ENCODE peak calls at places on chromosomes 4 and X, in four cellular contexts. One of them, this sample, is unnamed.

GRCh38 chr4:130478406-130478805 is 1382.5 kb downstream of the C4orf33 start:
- DNase-seq in tibial nerve: no peak
- DNase-seq in lung: no peak
- DNase-seq in testis: no peak
- DNase-seq in this sample: no peak

GRCh38 chr4:56743550-56743949 is 62.5 kb upstream of the HOPX start:
- DNase-seq in tibial nerve: no peak
- DNase-seq in lung: no peak
- DNase-seq in testis: no peak
- DNase-seq in this sample: no peak

GRCh38 chr4:41709844-41710481 is 38.6 kb downstream of the PHOX2B start:
- DNase-seq in tibial nerve: no peak
- DNase-seq in lung: no peak
- DNase-seq in testis: no peak
- DNase-seq in this sample: no peak

GRCh38 chrX:63513825-63514574 is 162.9 kb upstream of the SPIN4 start:
- DNase-seq in tibial nerve: peak; percentile 18
- DNase-seq in lung: no peak
- DNase-seq in testis: peak; percentile 14
- DNase-seq in this sample: no peak

GRCh38 chr4:56958111-56958517 is 19.3 kb downstream of the NOA1 start:
- DNase-seq in tibial nerve: peak; percentile 87
- DNase-seq in lung: peak; percentile 74
- DNase-seq in testis: peak; percentile 70
- DNase-seq in this sample: peak; percentile 90

GRCh38 chr4:87851332-87851731 is 18.6 kb downstream of the MEPE start:
- DNase-seq in tibial nerve: peak; percentile 30
- DNase-seq in lung: no peak
- DNase-seq in testis: no peak
- DNase-seq in this sample: no peak

GRCh38 chr4:76620723-76621463 is 185.9 kb downstream of the SHROOM3 start:
- DNase-seq in tibial nerve: no peak
- DNase-seq in lung: no peak
- DNase-seq in testis: no peak
- DNase-seq in this sample: no peak

GRCh38 chr4:36348403-36348938 is 67.1 kb downstream of the DTHD1 start:
- DNase-seq in tibial nerve: no peak
- DNase-seq in lung: no peak
- DNase-seq in testis: no peak
- DNase-seq in this sample: no peak

GRCh38 chr4:81062001-81062400 is 31.5 kb downstream of the BMP3 start:
- DNase-seq in tibial nerve: no peak
- DNase-seq in lung: no peak
- DNase-seq in testis: no peak
- DNase-seq in this sample: no peak

GRCh38 chr4:147933316-147933715 is 201.4 kb downstream of the ARHGAP10 start:
- DNase-seq in tibial nerve: no peak
- DNase-seq in lung: no peak
- DNase-seq in testis: no peak
- DNase-seq in this sample: no peak

GRCh38 chr4:19944806-19945205 is 306.9 kb upstream of the SLIT2 start:
- DNase-seq in tibial nerve: peak; percentile 5
- DNase-seq in lung: no peak
- DNase-seq in testis: no peak
- DNase-seq in this sample: no peak

GRCh38 chrX:93673869-93674271 is at the start of gene FAM133A:
- DNase-seq in tibial nerve: peak; percentile 4
- DNase-seq in lung: no peak
- DNase-seq in testis: peak; percentile 50
- DNase-seq in this sample: no peak

GRCh38 chr4:105641876-105642275 is 66.6 kb downstream of the INTS12 start:
- DNase-seq in tibial nerve: no peak
- DNase-seq in lung: no peak
- DNase-seq in testis: no peak
- DNase-seq in this sample: no peak

GRCh38 chrX:102863735-102864134 is 73.3 kb upstream of the RAB40AL start:
- DNase-seq in tibial nerve: peak; percentile 92
- DNase-seq in lung: peak; percentile 82
- DNase-seq in testis: peak; percentile 86
- DNase-seq in this sample: peak; percentile 88

GRCh38 chr4:61938250-61938846 is 738.2 kb downstream of the ADGRL3 start:
- DNase-seq in tibial nerve: no peak
- DNase-seq in lung: no peak
- DNase-seq in testis: no peak
- DNase-seq in this sample: no peak

DNA sequence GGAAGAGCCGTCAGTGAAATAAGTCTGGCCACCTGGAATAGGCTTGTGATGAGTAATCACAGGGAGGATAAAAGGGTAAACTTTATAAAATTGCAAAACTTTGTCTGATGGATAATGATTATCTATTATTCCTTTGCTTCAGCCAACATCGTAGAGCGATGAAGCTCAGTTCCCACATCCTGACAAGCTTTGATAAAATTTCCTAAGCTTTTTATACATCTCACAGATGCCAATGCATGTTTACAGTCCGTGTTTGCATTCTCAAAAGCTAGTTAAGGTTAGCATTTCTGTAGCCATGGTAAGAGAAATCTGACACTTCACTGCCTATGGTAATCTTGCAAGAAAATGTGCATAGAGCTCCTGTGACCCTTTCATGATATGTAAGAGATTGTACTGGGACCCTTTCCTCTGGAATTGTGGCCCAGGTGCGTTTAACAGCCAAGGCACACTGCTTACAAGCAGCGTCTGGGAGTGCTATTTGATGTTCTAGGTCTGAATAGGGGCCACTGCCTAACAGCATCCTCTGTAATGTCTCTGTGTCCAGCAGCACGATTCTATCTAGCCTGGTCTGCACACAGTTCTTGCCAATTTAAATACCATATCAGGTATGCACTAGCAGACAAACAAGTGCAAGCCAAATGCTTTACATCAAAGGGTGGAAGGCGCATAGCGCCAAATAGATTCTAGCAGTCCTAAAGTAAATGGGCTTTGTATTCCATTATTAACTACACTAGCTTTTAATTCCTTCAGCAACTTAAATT is 15.6 kb upstream of the UGDH start:
- DNase-seq in tibial nerve: no peak
- DNase-seq in lung: no peak
- DNase-seq in testis: no peak
- DNase-seq in this sample: no peak
- H3K27ac ChIP-seq in tibial nerve: no peak overlapping the region
- H3K27ac ChIP-seq in lung: no peak overlapping the region
- H3K27ac ChIP-seq in testis: no peak overlapping the region
- H3K27ac ChIP-seq in this sample: no peak overlapping the region

GRCh38 chr4:32119907-32120306 is 1399.7 kb downstream of the PCDH7 start:
- DNase-seq in tibial nerve: no peak
- DNase-seq in lung: no peak
- DNase-seq in testis: no peak
- DNase-seq in this sample: no peak

GRCh38 chr4:32112891-32113290 is 1392.7 kb downstream of the PCDH7 start:
- DNase-seq in tibial nerve: no peak
- DNase-seq in lung: no peak
- DNase-seq in testis: no peak
- DNase-seq in this sample: no peak

DNA sequence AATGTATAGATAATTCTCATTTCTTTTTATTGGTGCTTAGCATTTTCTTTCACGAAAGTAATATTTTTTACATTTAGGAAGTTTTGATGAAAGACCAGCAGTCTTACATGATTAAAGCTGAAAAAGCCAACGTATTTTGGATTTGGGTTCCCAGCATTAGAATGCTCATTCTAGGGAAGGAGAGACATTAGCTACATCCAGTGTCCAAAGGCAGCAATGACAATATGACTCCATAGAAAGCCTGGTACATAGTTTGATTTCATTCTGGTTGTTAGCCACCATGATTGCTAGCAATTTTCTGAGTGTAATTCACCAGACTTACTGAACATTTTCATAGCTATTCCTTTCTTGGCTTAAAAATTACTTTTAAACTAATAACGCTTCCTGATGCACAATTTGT is 1397.5 kb downstream of the PCDH7 start:
- DNase-seq in tibial nerve: no peak
- DNase-seq in lung: no peak
- DNase-seq in testis: no peak
- DNase-seq in this sample: no peak
- TF ChIP-seq CTCF in tibial nerve: no peak
- TF ChIP-seq CTCF in lung: no peak
- TF ChIP-seq CTCF in testis: no peak
- TF ChIP-seq CTCF in this sample: no peak

GRCh38 chr4:69689530-69690111 is 36.6 kb upstream of the UGT2A1 start:
- DNase-seq in tibial nerve: peak; percentile 32
- DNase-seq in lung: no peak
- DNase-seq in testis: no peak
- DNase-seq in this sample: no peak

DNA sequence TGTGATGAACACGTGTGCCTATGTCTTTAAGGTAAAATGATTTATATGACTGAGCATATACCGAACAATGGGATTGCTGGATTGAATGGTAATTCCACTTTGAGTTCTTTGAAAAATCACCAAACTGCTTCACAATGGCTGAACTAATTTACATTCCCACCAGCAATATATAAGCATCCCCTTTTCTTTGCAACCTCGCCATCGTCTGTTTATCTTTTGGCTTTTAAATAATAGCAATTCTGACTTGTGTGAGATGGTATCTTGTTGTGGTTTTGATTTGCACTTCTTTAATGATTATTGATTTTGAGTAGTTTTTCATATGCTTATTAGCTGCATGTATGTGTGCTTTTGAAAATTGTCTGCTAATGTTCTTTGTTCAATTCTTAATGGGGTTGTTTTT is 31.8 kb upstream of the UGT2A1 start:
- DNase-seq in tibial nerve: no peak
- DNase-seq in lung: no peak
- DNase-seq in testis: no peak
- DNase-seq in this sample: no peak
- H3K36me3 ChIP-seq in tibial nerve: no peaks in the 10 kb centered on the region
- H3K36me3 ChIP-seq in lung: no peaks in the 10 kb centered on the region
- H3K36me3 ChIP-seq in testis: no peaks in the 10 kb centered on the region
- H3K36me3 ChIP-seq in this sample: no peaks in the 10 kb centered on the region

DNA sequence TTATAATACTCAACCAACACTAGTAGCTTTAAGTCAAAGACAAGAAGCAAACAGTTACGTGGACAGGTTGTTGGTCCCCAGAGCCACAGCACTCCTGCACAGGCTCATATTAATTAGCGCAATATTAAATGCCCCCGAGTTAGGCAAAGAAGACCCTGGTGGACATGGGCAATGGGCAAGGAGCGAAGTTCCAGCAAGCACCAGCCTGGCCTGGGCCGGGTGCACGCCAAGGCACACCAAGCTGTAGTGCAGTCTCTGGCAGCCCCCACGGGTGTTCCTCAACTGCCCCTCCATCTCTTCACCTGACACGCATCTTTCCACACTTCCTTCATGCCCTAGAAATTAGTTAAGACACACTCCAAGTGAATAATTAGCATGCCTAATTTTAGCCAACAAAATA is 20.1 kb downstream of the FAT1 start:
- DNase-seq in tibial nerve: no peak
- DNase-seq in lung: no peak
- DNase-seq in testis: no peak
- DNase-seq in this sample: no peak
- H3K27ac ChIP-seq in tibial nerve: no peak overlapping the region
- H3K27ac ChIP-seq in lung: no peak overlapping the region
- H3K27ac ChIP-seq in testis: peak overlapping the region; percentile 88
- H3K27ac ChIP-seq in this sample: no peak overlapping the region

DNA sequence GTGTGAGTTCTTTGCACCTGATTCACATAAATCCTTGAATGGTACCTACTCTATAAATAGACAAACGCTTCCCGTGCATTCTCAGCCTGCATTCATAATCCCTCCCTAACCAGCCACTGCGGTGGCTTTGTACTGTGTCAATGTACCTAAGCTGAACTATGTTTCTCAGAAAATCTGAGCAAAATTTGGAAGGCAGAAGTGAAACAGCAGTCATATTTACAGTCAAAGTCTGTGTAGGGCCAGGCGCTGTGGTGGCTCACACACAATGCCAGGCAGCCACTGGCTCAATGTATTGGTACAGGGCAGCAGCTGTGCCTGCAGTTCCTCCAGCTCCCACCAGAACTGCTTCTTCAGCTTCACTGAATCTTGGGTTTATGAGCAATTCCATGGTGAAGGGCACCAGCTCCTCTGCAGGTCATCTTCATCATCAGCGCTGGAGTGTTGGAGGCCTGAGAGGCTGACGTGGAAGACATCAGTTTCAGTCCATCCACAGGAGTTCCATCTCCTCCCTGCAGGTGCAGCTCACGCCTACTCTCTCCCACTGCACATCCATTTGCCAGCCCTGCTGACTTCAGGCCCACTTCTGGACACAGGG is 32.3 kb upstream of the IRF2 start:
- DNase-seq in tibial nerve: no peak
- DNase-seq in lung: no peak
- DNase-seq in testis: peak; percentile 20
- DNase-seq in this sample: no peak
- TF ChIP-seq CTCF in tibial nerve: no peak
- TF ChIP-seq CTCF in lung: no peak
- TF ChIP-seq CTCF in testis: no peak
- TF ChIP-seq CTCF in this sample: no peak

GRCh38 chr4:1223841-1224809 is 24.8 kb downstream of the CTBP1 start:
- DNase-seq in tibial nerve: no peak
- DNase-seq in lung: no peak
- DNase-seq in testis: no peak
- DNase-seq in this sample: no peak
- H3K36me3 ChIP-seq in tibial nerve: peaks cover 23% of the 10 kb centered on the region
- H3K36me3 ChIP-seq in lung: peaks cover 79% of the 10 kb centered on the region
- H3K36me3 ChIP-seq in testis: no peaks in the 10 kb centered on the region
- H3K36me3 ChIP-seq in this sample: peaks cover 36% of the 10 kb centered on the region

GRCh38 chr4:184408711-184409081 is 65.7 kb downstream of the IRF2 start:
- DNase-seq in tibial nerve: no peak
- DNase-seq in lung: no peak
- DNase-seq in testis: no peak
- DNase-seq in this sample: peak; percentile 71

GRCh38 chr4:184409502-184409901 is 64.8 kb downstream of the IRF2 start:
- DNase-seq in tibial nerve: no peak
- DNase-seq in lung: no peak
- DNase-seq in testis: no peak
- DNase-seq in this sample: no peak

GRCh38 chr4:184409911-184410692 is 64.2 kb downstream of the IRF2 start:
- DNase-seq in tibial nerve: no peak
- DNase-seq in lung: no peak
- DNase-seq in testis: no peak
- DNase-seq in this sample: no peak

GRCh38 chr4:184406915-184407314 is 67.4 kb downstream of the IRF2 start:
- DNase-seq in tibial nerve: peak; percentile 43
- DNase-seq in lung: no peak
- DNase-seq in testis: peak; percentile 55
- DNase-seq in this sample: no peak

GRCh38 chr4:184408021-184408710 is 66.2 kb downstream of the IRF2 start:
- DNase-seq in tibial nerve: no peak
- DNase-seq in lung: no peak
- DNase-seq in testis: no peak
- DNase-seq in this sample: no peak
- H3K27ac ChIP-seq in tibial nerve: no peak overlapping the region
- H3K27ac ChIP-seq in lung: peak overlapping the region; percentile 47
- H3K27ac ChIP-seq in testis: no peak overlapping the region
- H3K27ac ChIP-seq in this sample: no peak overlapping the region

This sample was measured in thyroid gland.